ENCODE peak calls at places on chromosome 19, in four cellular contexts. X is T-helper 1 cell, Z is stomach, H is nucleus accumbens. M is an unnamed sample.

GRCh38 chr19:12647047-12647446 is 19.5 kb downstream of the MAN2B1 start:
- DNase-seq in Z (no peak), H (no peak), X (no peak), M (no peak)

GRCh38 chr19:19627716-19628498 is at the start of gene LPAR2:
- DNase-seq in X (peak), Z (peak), H (peak), M (peak)

GRCh38 chr19:7497292-7497691 is 8.5 kb upstream of the PEX11G start:
- DNase-seq in H (no peak), Z (no peak), X (no peak), M (no peak)

GRCh38 chr19:1132625-1133383 is 29.0 kb downstream of the GPX4 start:
- DNase-seq in Z (no peak), X (peak), H (no peak), M (no peak)

GRCh38 chr19:11964496-11964857 is 363 bp upstream of the ZNF763 start:
- DNase-seq in X (no peak), Z (no peak), H (peak), M (no peak)

GRCh38 chr19:42634409-42635232 is 39.9 kb upstream of the CEACAM8 start:
- DNase-seq in H (no peak), X (peak), Z (peak), M (peak)

GRCh38 chr19:33678796-33679195 is 57.0 kb downstream of the CHST8 start:
- DNase-seq in Z (no peak), H (peak), X (no peak), M (no peak)

GRCh38 chr19:42207767-42208259 is 9.7 kb downstream of the DEDD2 start:
- DNase-seq in X (no peak), H (no peak), Z (peak), M (no peak)

GRCh38 chr19:49786432-49786831 is 19.6 kb downstream of the AP2A1 start:
- DNase-seq in X (no peak), Z (no peak), H (no peak), M (no peak)

GRCh38 chr19:34712606-34713261 is 21.3 kb upstream of the ZNF181 start:
- DNase-seq in X (peak), Z (peak), H (peak), M (peak)

GRCh38 chr19:46753420-46754155 is 7.3 kb upstream of the STRN4 start:
- DNase-seq in Z (peak), X (peak), H (peak), M (peak)

GRCh38 chr19:30543243-30543945 is 171.2 kb downstream of the ZNF536 start:
- DNase-seq in H (no peak), Z (no peak), X (no peak), M (no peak)

GRCh38 chr19:29841209-29841558 is 29.4 kb downstream of the CCNE1 start:
- DNase-seq in X (no peak), Z (no peak), H (no peak), M (no peak)

GRCh38 chr19:7850429-7850819 is 20.4 kb downstream of the EVI5L start:
- DNase-seq in Z (no peak), X (no peak), H (no peak), M (no peak)

GRCh38 chr19:610801-611505 is 21.3 kb downstream of the HCN2 start:
- DNase-seq in X (peak), H (no peak), Z (peak), M (peak)

GRCh38 chr19:28281676-28282075 is 931.3 kb downstream of the UQCRFS1 start:
- DNase-seq in H (no peak), Z (no peak), X (no peak), M (no peak)

GRCh38 chr19:42466521-42467436 is 24.0 kb upstream of the CXCL17 start:
- DNase-seq in Z (no peak), H (no peak), X (no peak), M (no peak)

GRCh38 chr19:7833225-7834156 is 3.5 kb downstream of the EVI5L start:
- DNase-seq in H (no peak), Z (peak), X (no peak), M (no peak)

GRCh38 chr19:1266818-1267440 is 2.2 kb upstream of the CIRBP start:
- DNase-seq in X (peak), Z (peak), H (peak), M (peak)

GRCh38 chr19:47507031-47507430 is 7.8 kb downstream of the NAPA start:
- DNase-seq in H (peak), Z (no peak), X (no peak), M (no peak)

GRCh38 chr19:10254244-10254643 is 2.2 kb downstream of the MRPL4 start:
- DNase-seq in H (no peak), Z (no peak), X (no peak), M (no peak)

GRCh38 chr19:33214621-33215020 is 11.0 kb downstream of the SLC7A10 start:
- DNase-seq in Z (no peak), H (no peak), X (no peak), M (no peak)

GRCh38 chr19:36460046-36460445 is 29.3 kb downstream of the ZNF566 start:
- DNase-seq in H (no peak), X (no peak), Z (no peak), M (no peak)

GRCh38 chr19:533485-534058 is 2.0 kb downstream of the CDC34 start:
- DNase-seq in Z (no peak), H (no peak), X (no peak), M (no peak)

GRCh38 chr19:5336195-5336965 is 4.2 kb downstream of the PTPRS start:
- DNase-seq in X (no peak), Z (no peak), H (no peak), M (no peak)

GRCh38 chr19:39390460-39390758 is 497 bp downstream of the PAF1 start:
- DNase-seq in X (no peak), Z (peak), H (no peak), M (peak)

GRCh38 chr19:11092181-11092538 is 2.9 kb downstream of the LDLR start:
- DNase-seq in X (peak), H (no peak), Z (no peak), M (peak)

GRCh38 chr19:33514885-33515485 is 6.6 kb downstream of the PEPD start:
- DNase-seq in H (no peak), Z (no peak), X (peak), M (no peak)

GRCh38 chr19:56217039-56217949 is 15.2 kb downstream of the ZSCAN5C start:
- DNase-seq in X (peak), Z (no peak), H (peak), M (no peak)

GRCh38 chr19:8484331-8484894 is 18.0 kb downstream of the PRAM1 start:
- DNase-seq in X (no peak), Z (peak), H (no peak), M (no peak)

GRCh38 chr19:47111081-47111589 is 2.4 kb downstream of the ZC3H4 start:
- DNase-seq in Z (peak), H (no peak), X (peak), M (peak)

GRCh38 chr19:17125052-17125727 is 49.6 kb downstream of the MYO9B start:
- DNase-seq in X (peak), H (no peak), Z (no peak), M (peak)

GRCh38 chr19:19748249-19748938 is 15.5 kb upstream of the ZNF14 start:
- DNase-seq in Z (peak), H (no peak), X (no peak), M (no peak)

GRCh38 chr19:55526216-55527196 is 10.4 kb downstream of the SBK2 start:
- DNase-seq in Z (peak), H (no peak), X (no peak), M (no peak)

GRCh38 chr19:48318286-48318987 is 6.9 kb upstream of the EMP3 start:
- DNase-seq in Z (no peak), X (no peak), H (no peak), M (no peak)

M was measured in effector CD4-positive, alpha-beta T cell.